ENCODE peak calls at places on chromosomes 11 and 22, in seven cellular contexts. U, N, H, T, E, W and F are unnamed samples. For H3K4me1, the result is how much of the 10 kb centered on the place peaks cover.

GRCh38 chr11:211295-211694 is 3.8 kb downstream of the RIC8A start:
- DNase-seq in U (no peak), N (no peak), H (no peak), T (no peak), E (no peak), W (no peak), F (no peak)

GRCh38 chr11:75480890-75481190 is 44.9 kb downstream of the GDPD5 start:
- DNase-seq in U (no peak), N (no peak), H (no peak), T (no peak), E (no peak), W (no peak), F (no peak)

GRCh38 chr11:128790200-128790599 is 76.9 kb downstream of the KCNJ1 start:
- DNase-seq in U (no peak), N (no peak), H (no peak), T (peak), E (no peak), W (no peak), F (no peak)

GRCh38 chr11:1943977-1944376 is 3.2 kb upstream of the MRPL23 start:
- DNase-seq in U (no peak), N (no peak), H (no peak), T (peak), E (peak), W (no peak), F (peak)

GRCh38 chr22:49500076-49500460 is 327.6 kb downstream of the BRD1 start:
- DNase-seq in U (no peak), N (no peak), H (no peak), T (no peak), E (no peak), W (no peak), F (no peak)

GRCh38 chr22:48258108-48258705 is 1495.8 kb downstream of the TBC1D22A start:
- DNase-seq in U (no peak), N (no peak), H (no peak), T (no peak), E (no peak), W (no peak), F (peak)

GRCh38 chr11:61545341-61545740 is 35.5 kb downstream of the SYT7 start:
- DNase-seq in U (no peak), N (no peak), H (peak), T (no peak), E (no peak), W (no peak), F (no peak)

GRCh38 chr11:108224908-108225786 is 2.3 kb downstream of the ATM start:
- DNase-seq in U (no peak), N (no peak), H (no peak), T (no peak), E (peak), W (no peak), F (no peak)

GRCh38 chr11:133605493-133605892 is 73.2 kb upstream of the OPCML start:
- DNase-seq in U (no peak), N (no peak), H (peak), T (no peak), E (no peak), W (no peak), F (no peak)

GRCh38 chr11:35398881-35399280 is 20.5 kb downstream of the SLC1A2 start:
- DNase-seq in U (no peak), N (no peak), H (no peak), T (no peak), E (no peak), W (no peak), F (no peak)

GRCh38 chr11:47593934-47594855 is at the start of gene C1QTNF4:
- DNase-seq in U (no peak), N (no peak), H (no peak), T (no peak), E (no peak), W (peak), F (no peak)

GRCh38 chr11:26851696-26852095 is 129.8 kb upstream of the SLC5A12 start:
- DNase-seq in U (no peak), N (no peak), H (no peak), T (no peak), E (no peak), W (no peak), F (no peak)

GRCh38 chr22:40180403-40180802 is 2.7 kb downstream of the TNRC6B start:
- DNase-seq in U (no peak), N (no peak), H (no peak), T (no peak), E (no peak), W (no peak), F (no peak)

GRCh38 chr22:40183029-40183581 is 5.4 kb downstream of the TNRC6B start:
- DNase-seq in U (no peak), N (no peak), H (peak), T (peak), E (no peak), W (no peak), F (no peak)

GRCh38 chr22:40181323-40181722 is 3.6 kb downstream of the TNRC6B start:
- DNase-seq in U (no peak), N (no peak), H (no peak), T (no peak), E (no peak), W (no peak), F (no peak)

GRCh38 chr22:40179535-40179934 is 1.8 kb downstream of the TNRC6B start:
- DNase-seq in U (no peak), N (no peak), H (peak), T (no peak), E (no peak), W (no peak), F (no peak)

DNA sequence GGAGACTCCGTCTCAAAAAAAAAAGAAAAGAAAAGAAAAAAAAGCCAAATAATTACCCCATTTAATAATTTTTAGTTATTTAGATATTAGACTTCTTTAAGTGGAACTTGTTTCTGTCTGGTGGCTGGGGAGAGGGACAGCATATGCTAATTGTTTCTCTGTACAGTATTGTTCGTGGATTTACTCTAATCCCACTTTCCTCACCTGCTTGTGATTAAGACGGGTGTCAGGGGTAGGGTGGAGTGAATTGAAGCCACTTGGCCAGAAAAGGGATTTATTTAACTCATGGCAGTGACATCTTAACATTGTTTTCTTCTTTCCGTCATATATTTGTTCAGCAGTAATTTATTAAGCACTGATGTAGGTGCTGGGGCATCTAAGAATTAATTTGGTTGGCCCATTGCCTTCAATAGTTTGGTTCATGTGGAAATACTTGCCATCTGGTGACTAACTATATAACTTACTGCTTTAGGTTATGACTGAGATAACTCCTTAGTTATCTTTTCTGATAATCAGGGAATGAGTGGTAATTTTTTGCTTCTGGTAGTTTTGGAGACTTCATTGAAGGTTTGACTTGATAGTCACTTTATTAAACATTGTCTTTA is 4.6 kb downstream of the TNRC6B start:
- DNase-seq in U (no peak), N (no peak), H (no peak), T (no peak), E (no peak), W (no peak), F (no peak)
- H3K4me3 ChIP-seq in U (no peak), N (peak), H (no peak), T (no peak), E (no peak), W (no peak), F (no peak)

GRCh38 chr22:43438666-43439347 is 27.0 kb downstream of the MPPED1 start:
- DNase-seq in U (no peak), N (no peak), H (no peak), T (no peak), E (no peak), W (no peak), F (no peak)

GRCh38 chr22:43440556-43440955 is 28.7 kb downstream of the MPPED1 start:
- DNase-seq in U (no peak), N (no peak), H (no peak), T (no peak), E (no peak), W (no peak), F (no peak)

GRCh38 chr22:43437871-43438475 is 26.2 kb downstream of the MPPED1 start:
- DNase-seq in U (no peak), N (no peak), H (no peak), T (no peak), E (no peak), W (no peak), F (no peak)

GRCh38 chr22:43440103-43440387 is 28.2 kb downstream of the MPPED1 start:
- DNase-seq in U (no peak), N (no peak), H (no peak), T (no peak), E (no peak), W (no peak), F (no peak)

GRCh38 chr22:43439368-43440102 is 27.7 kb downstream of the MPPED1 start:
- DNase-seq in U (no peak), N (no peak), H (no peak), T (no peak), E (no peak), W (no peak), F (no peak)
- H3K4me1 ChIP-seq in U (under half), N (under half), H (under half), T (under half), E (under half), W (under half), F (under half)

GRCh38 chr11:19342036-19342435 is 101.3 kb upstream of the E2F8 start:
- DNase-seq in U (no peak), N (no peak), H (no peak), T (no peak), E (no peak), W (no peak), F (no peak)

GRCh38 chr11:19347911-19348310 is 107.2 kb upstream of the E2F8 start:
- DNase-seq in U (no peak), N (no peak), H (peak), T (no peak), E (no peak), W (no peak), F (no peak)

GRCh38 chr11:19345519-19345847 is 104.7 kb upstream of the E2F8 start:
- DNase-seq in U (no peak), N (no peak), H (peak), T (no peak), E (no peak), W (peak), F (no peak)

GRCh38 chr11:19345848-19346681 is 105.3 kb upstream of the E2F8 start:
- DNase-seq in U (no peak), N (no peak), H (peak), T (no peak), E (no peak), W (peak), F (no peak)

GRCh38 chr11:19344661-19345518 is 104.1 kb upstream of the E2F8 start:
- DNase-seq in U (peak), N (no peak), H (peak), T (peak), E (no peak), W (peak), F (peak)
- H3K27ac ChIP-seq in U (no peak), N (no peak), H (no peak), T (no peak), E (no peak), W (no peak), F (no peak)

DNA sequence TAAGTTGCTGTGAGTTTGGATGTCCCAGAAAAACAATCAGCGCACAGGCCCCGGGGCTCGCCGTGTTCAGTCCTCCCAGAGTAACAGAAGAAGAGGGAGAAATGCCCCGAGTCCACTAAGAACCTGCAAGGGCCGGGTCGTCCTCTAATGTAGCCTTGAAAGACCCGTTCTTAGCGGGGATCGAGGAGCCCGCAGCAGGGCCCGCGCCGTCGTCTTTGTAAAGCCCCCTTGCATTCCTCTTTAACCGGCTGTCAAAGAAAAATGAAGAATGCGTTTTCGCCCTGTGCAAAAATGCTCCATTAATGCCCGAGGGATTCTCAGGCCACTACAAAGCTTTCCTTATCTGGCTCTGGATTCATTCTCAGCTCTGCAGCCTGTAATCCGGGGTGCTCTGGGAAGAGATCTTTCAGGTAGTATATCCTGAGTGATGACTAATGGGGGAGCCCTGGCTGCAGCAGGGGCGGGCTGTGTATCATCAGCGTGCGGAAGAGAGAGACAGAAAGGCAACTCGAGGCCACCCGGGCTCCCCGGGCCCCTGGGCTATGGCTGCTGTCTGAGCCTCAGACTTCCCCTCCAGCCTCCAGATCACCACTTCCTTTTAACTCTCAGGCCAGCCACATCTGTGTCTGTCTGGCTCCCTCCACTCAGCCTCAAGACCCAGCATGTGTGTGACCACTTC is 78.2 kb downstream of the FBLN1 start:
- DNase-seq in U (no peak), N (no peak), H (no peak), T (no peak), E (no peak), W (no peak), F (no peak)
- H3K4me3 ChIP-seq in U (no peak), N (no peak), H (no peak), T (no peak), E (no peak), W (no peak), F (no peak)